ENCODE peak calls at places on chromosome 13, in seven cellular contexts. J is HCT116, E is PC-3, R is MM.1S, U is GM23248, T is GM23338, F is hepatocyte. L is an unnamed sample.

GRCh38 chr13:50396001-50396400 is 380.8 kb downstream of the KCNRG start:
- DNase-seq in J (no peak), E (no peak), R (no peak), U (no peak), T (no peak), F (no peak), L (no peak)

GRCh38 chr13:109577191-109577700 is 209.1 kb downstream of the IRS2 start:
- DNase-seq in J (no peak), E (no peak), R (no peak), U (no peak), T (no peak), F (no peak), L (no peak)

GRCh38 chr13:111948811-111949210 is 118.1 kb upstream of the SOX1 start:
- DNase-seq in J (no peak), E (no peak), R (no peak), U (no peak), T (no peak), F (no peak), L (no peak)

GRCh38 chr13:40069173-40070044 is 413.9 kb downstream of the COG6 start:
- DNase-seq in J (peak; percentile 44), E (peak; percentile 61), R (peak; percentile 29), U (peak; percentile 75), T (peak; percentile 84), F (peak; percentile 80), L (peak; percentile 75)

GRCh38 chr13:72101768-72102400 is 234.9 kb upstream of the DACH1 start:
- DNase-seq in J (no peak), E (no peak), R (no peak), U (no peak), T (no peak), F (no peak), L (no peak)

GRCh38 chr13:80359459-80360297 is 18.8 kb upstream of the SPRY2 start:
- DNase-seq in J (no peak), E (no peak), R (no peak), U (no peak), T (peak; percentile 94), F (no peak), L (peak; percentile 95)

GRCh38 chr13:42594577-42595571 is 20.9 kb downstream of the TNFSF11 start:
- DNase-seq in J (peak; percentile 51), E (peak; percentile 78), R (peak; percentile 40), U (peak; percentile 80), T (peak; percentile 89), F (peak; percentile 87), L (peak; percentile 83)

GRCh38 chr13:51225034-51225433 is 2.8 kb downstream of the FAM124A start:
- DNase-seq in J (no peak), E (no peak), R (no peak), U (peak; percentile 29), T (no peak), F (no peak), L (no peak)

GRCh38 chr13:110705826-110706569 is at the start of gene CARS2:
- DNase-seq in J (peak; percentile 94), E (peak; percentile 94), R (peak; percentile 97), U (peak; percentile 97), T (peak; percentile 97), F (peak; percentile 97), L (peak; percentile 97)

GRCh38 chr13:101845501-101846012 is 393.1 kb downstream of the ITGBL1 start:
- DNase-seq in J (no peak), E (peak; percentile 22), R (no peak), U (no peak), T (no peak), F (no peak), L (peak; percentile 29)

GRCh38 chr13:90717451-90717936 is 630.0 kb upstream of the MIR17HG start:
- DNase-seq in J (peak; percentile 22), E (peak; percentile 57), R (no peak), U (peak; percentile 93), T (peak; percentile 49), F (peak; percentile 45), L (peak; percentile 86)

GRCh38 chr13:69857188-69857821 is 250.3 kb upstream of the ATXN8OS start:
- DNase-seq in J (peak; percentile 45), E (peak; percentile 66), R (peak; percentile 40), U (peak; percentile 50), T (peak; percentile 82), F (peak; percentile 83), L (peak; percentile 75)

GRCh38 chr13:35723061-35723461 is 246.6 kb upstream of the MAB21L1 start:
- DNase-seq in J (no peak), E (no peak), R (no peak), U (peak; percentile 48), T (no peak), F (no peak), L (no peak)

GRCh38 chr13:51534075-51534817 is 50.0 kb upstream of the WDFY2 start:
- DNase-seq in J (no peak), E (no peak), R (no peak), U (peak; percentile 43), T (no peak), F (no peak), L (no peak)

GRCh38 chr13:38462605-38463004 is 113.0 kb downstream of the UFM1 start:
- DNase-seq in J (no peak), E (no peak), R (no peak), U (no peak), T (no peak), F (no peak), L (no peak)

GRCh38 chr13:32212420-32212819 is 102.7 kb downstream of the ZAR1L start:
- DNase-seq in J (no peak), E (peak; percentile 5), R (no peak), U (peak; percentile 83), T (no peak), F (no peak), L (no peak)

GRCh38 chr13:50080856-50081105 is 65.5 kb downstream of the KCNRG start:
- DNase-seq in J (no peak), E (no peak), R (peak; percentile 15), U (peak; percentile 70), T (no peak), F (no peak), L (no peak)

GRCh38 chr13:36026556-36026955 is 104.6 kb downstream of the DCLK1 start:
- DNase-seq in J (no peak), E (no peak), R (no peak), U (peak; percentile 13), T (no peak), F (no peak), L (no peak)

GRCh38 chr13:33125821-33126570 is 109.8 kb downstream of the KL start:
- DNase-seq in J (peak; percentile 87), E (peak; percentile 90), R (no peak), U (peak; percentile 96), T (peak; percentile 15), F (peak; percentile 82), L (peak; percentile 19)

GRCh38 chr13:24307211-24308067 is 1.9 kb upstream of the C1QTNF9 start:
- DNase-seq in J (no peak), E (peak; percentile 53), R (no peak), U (no peak), T (no peak), F (no peak), L (peak; percentile 18)

GRCh38 chr13:96680898-96681297 is 313.4 kb downstream of the OXGR1 start:
- DNase-seq in J (no peak), E (no peak), R (no peak), U (no peak), T (no peak), F (no peak), L (no peak)

GRCh38 chr13:96684472-96684871 is 309.8 kb downstream of the OXGR1 start:
- DNase-seq in J (no peak), E (no peak), R (no peak), U (no peak), T (no peak), F (no peak), L (no peak)

GRCh38 chr13:96673825-96674224 is 320.5 kb downstream of the OXGR1 start:
- DNase-seq in J (no peak), E (no peak), R (no peak), U (no peak), T (no peak), F (no peak), L (no peak)

GRCh38 chr13:96677029-96677428 is 317.2 kb downstream of the OXGR1 start:
- DNase-seq in J (no peak), E (no peak), R (no peak), U (no peak), T (no peak), F (no peak), L (no peak)

GRCh38 chr13:96678801-96679200 is 315.5 kb downstream of the OXGR1 start:
- DNase-seq in J (no peak), E (no peak), R (no peak), U (no peak), T (no peak), F (no peak), L (no peak)
- TF ChIP-seq EZH2phosphoT487 in J (no peak), E (no peak), R (no peak), U (no peak), T (no peak), F (no peak), L (no peak)

GRCh38 chr13:27918918-27919255 is 913 bp upstream of the PDX1 start:
- DNase-seq in J (no peak), E (no peak), R (no peak), U (no peak), T (peak; percentile 17), F (no peak), L (no peak)

GRCh38 chr13:27913116-27913515 is 6.7 kb upstream of the PDX1 start:
- DNase-seq in J (no peak), E (peak; percentile 69), R (no peak), U (no peak), T (no peak), F (no peak), L (no peak)

GRCh38 chr13:27917121-27917947 is 2.5 kb upstream of the PDX1 start:
- DNase-seq in J (no peak), E (no peak), R (no peak), U (no peak), T (peak; percentile 67), F (no peak), L (peak; percentile 52)

GRCh38 chr13:27918041-27918917 is 1.5 kb upstream of the PDX1 start:
- DNase-seq in J (no peak), E (no peak), R (no peak), U (no peak), T (peak; percentile 35), F (no peak), L (peak; percentile 72)

GRCh38 chr13:27915301-27916207 is 4.2 kb upstream of the PDX1 start:
- DNase-seq in J (no peak), E (peak; percentile 54), R (no peak), U (no peak), T (peak; percentile 19), F (no peak), L (no peak)
- TF ChIP-seq EZH2 in J (no peak), E (no peak), R (no peak), U (no peak), T (no peak), F (no peak), L (no peak)

GRCh38 chr13:113905018-113905417 is 41.1 kb upstream of the GAS6 start:
- DNase-seq in J (no peak), E (no peak), R (no peak), U (no peak), T (no peak), F (no peak), L (no peak)
- TF ChIP-seq EZH2phosphoT487 in J (no peak), E (no peak), R (no peak), U (no peak), T (no peak), F (no peak), L (no peak)

DNA sequence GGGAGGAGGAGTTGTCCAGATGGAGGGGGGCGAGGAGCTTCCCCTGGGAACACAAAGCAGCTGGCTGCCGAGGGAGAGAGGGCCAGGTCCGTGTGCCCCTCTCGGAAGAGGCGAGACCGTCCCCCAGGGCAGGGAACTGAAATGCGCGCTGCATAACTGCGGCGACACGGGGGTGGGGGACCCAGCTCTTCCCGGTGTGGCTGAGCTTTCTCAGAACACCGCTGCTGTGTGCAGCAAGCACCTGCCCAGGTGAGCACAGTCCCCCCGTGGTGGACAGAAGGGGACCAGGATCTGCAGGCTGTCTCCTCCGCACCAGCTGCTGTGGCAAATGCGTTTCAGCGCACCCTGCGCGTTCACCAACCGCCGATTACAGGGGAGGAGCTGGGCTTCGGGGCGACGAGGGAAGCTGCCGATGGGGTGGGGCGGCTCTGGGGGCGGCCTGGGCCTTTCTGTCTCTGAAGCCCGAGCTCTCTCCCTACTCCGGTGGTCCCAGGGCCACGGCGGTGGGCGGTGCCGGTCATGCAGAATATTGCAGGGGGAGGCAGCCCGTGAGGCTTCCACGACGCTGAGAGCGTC is 54.6 kb upstream of the F7 start:
- DNase-seq in J (no peak), E (no peak), R (no peak), U (no peak), T (peak; percentile 48), F (no peak), L (no peak)
- TF ChIP-seq EZH2 in J (no peak), E (no peak), R (no peak), U (no peak), T (no peak), F (no peak), L (no peak)

L was measured in neural progenitor cell.